ENCODE peak calls at places on chromosomes 12 and 14, in nine cellular contexts. One of them, this sample, is unnamed.

GRCh38 chr14:36275741-36276140 is 44.7 kb downstream of the MBIP start:
- DNase-seq in psoas muscle: no peak
- DNase-seq in ovary: no peak
- DNase-seq in kidney: no peak
- DNase-seq in A549: no peak
- DNase-seq in mucosa of descending colon: no peak
- DNase-seq in sigmoid colon: no peak
- DNase-seq in lung: no peak
- DNase-seq in cardiac muscle cell: no peak
- DNase-seq in this sample: peak; percentile 53

GRCh38 chr12:117486840-117487659 is 125.6 kb upstream of the NOS1 start:
- DNase-seq in psoas muscle: peak; percentile 83
- DNase-seq in ovary: no peak
- DNase-seq in kidney: peak; percentile 88
- DNase-seq in A549: peak; percentile 96
- DNase-seq in mucosa of descending colon: no peak
- DNase-seq in sigmoid colon: no peak
- DNase-seq in lung: no peak
- DNase-seq in cardiac muscle cell: no peak
- DNase-seq in this sample: no peak

GRCh38 chr14:101591582-101591981 is 30.3 kb downstream of the DIO3 start:
- DNase-seq in psoas muscle: no peak
- DNase-seq in ovary: no peak
- DNase-seq in kidney: no peak
- DNase-seq in A549: no peak
- DNase-seq in mucosa of descending colon: peak; percentile 24
- DNase-seq in sigmoid colon: no peak
- DNase-seq in lung: no peak
- DNase-seq in cardiac muscle cell: no peak
- DNase-seq in this sample: no peak

GRCh38 chr12:100279159-100279558 is 12.2 kb downstream of the SCYL2 start:
- DNase-seq in psoas muscle: no peak
- DNase-seq in ovary: no peak
- DNase-seq in kidney: no peak
- DNase-seq in A549: no peak
- DNase-seq in mucosa of descending colon: no peak
- DNase-seq in sigmoid colon: no peak
- DNase-seq in lung: no peak
- DNase-seq in cardiac muscle cell: no peak
- DNase-seq in this sample: no peak

GRCh38 chr12:124480469-124481256 is 86.7 kb downstream of the NCOR2 start:
- DNase-seq in psoas muscle: peak; percentile 75
- DNase-seq in ovary: peak; percentile 89
- DNase-seq in kidney: peak; percentile 96
- DNase-seq in A549: peak; percentile 28
- DNase-seq in mucosa of descending colon: peak; percentile 75
- DNase-seq in sigmoid colon: no peak
- DNase-seq in lung: no peak
- DNase-seq in cardiac muscle cell: peak; percentile 79
- DNase-seq in this sample: no peak

GRCh38 chr14:55707365-55707804 is 127.4 kb downstream of the KTN1 start:
- DNase-seq in psoas muscle: no peak
- DNase-seq in ovary: no peak
- DNase-seq in kidney: no peak
- DNase-seq in A549: peak; percentile 41
- DNase-seq in mucosa of descending colon: no peak
- DNase-seq in sigmoid colon: no peak
- DNase-seq in lung: no peak
- DNase-seq in cardiac muscle cell: peak; percentile 75
- DNase-seq in this sample: peak; percentile 46

GRCh38 chr12:115354476-115354890 is 670.5 kb upstream of the TBX3 start:
- DNase-seq in psoas muscle: no peak
- DNase-seq in ovary: no peak
- DNase-seq in kidney: no peak
- DNase-seq in A549: no peak
- DNase-seq in mucosa of descending colon: no peak
- DNase-seq in sigmoid colon: no peak
- DNase-seq in lung: no peak
- DNase-seq in cardiac muscle cell: no peak
- DNase-seq in this sample: no peak

GRCh38 chr12:76922821-76923315 is 44.0 kb upstream of the CSRP2 start:
- DNase-seq in psoas muscle: no peak
- DNase-seq in ovary: no peak
- DNase-seq in kidney: no peak
- DNase-seq in A549: no peak
- DNase-seq in mucosa of descending colon: no peak
- DNase-seq in sigmoid colon: no peak
- DNase-seq in lung: no peak
- DNase-seq in cardiac muscle cell: no peak
- DNase-seq in this sample: no peak

GRCh38 chr12:88142610-88142991 is 494 bp downstream of the TMTC3 start:
- DNase-seq in psoas muscle: peak; percentile 58
- DNase-seq in ovary: peak; percentile 44
- DNase-seq in kidney: peak; percentile 80
- DNase-seq in A549: no peak
- DNase-seq in mucosa of descending colon: no peak
- DNase-seq in sigmoid colon: peak; percentile 68
- DNase-seq in lung: peak; percentile 37
- DNase-seq in cardiac muscle cell: no peak
- DNase-seq in this sample: peak; percentile 40

GRCh38 chr12:10215451-10215850 is 2.8 kb downstream of the GABARAPL1 start:
- DNase-seq in psoas muscle: no peak
- DNase-seq in ovary: no peak
- DNase-seq in kidney: no peak
- DNase-seq in A549: no peak
- DNase-seq in mucosa of descending colon: no peak
- DNase-seq in sigmoid colon: no peak
- DNase-seq in lung: no peak
- DNase-seq in cardiac muscle cell: no peak
- DNase-seq in this sample: no peak

GRCh38 chr12:10214131-10214876 is 1.6 kb downstream of the GABARAPL1 start:
- DNase-seq in psoas muscle: no peak
- DNase-seq in ovary: no peak
- DNase-seq in kidney: no peak
- DNase-seq in A549: no peak
- DNase-seq in mucosa of descending colon: no peak
- DNase-seq in sigmoid colon: no peak
- DNase-seq in lung: no peak
- DNase-seq in cardiac muscle cell: peak; percentile 77
- DNase-seq in this sample: peak; percentile 25

GRCh38 chr12:10212623-10213131 is at the start of gene GABARAPL1:
- DNase-seq in psoas muscle: peak; percentile 94
- DNase-seq in ovary: peak; percentile 94
- DNase-seq in kidney: peak; percentile 95
- DNase-seq in A549: peak; percentile 74
- DNase-seq in mucosa of descending colon: peak; percentile 86
- DNase-seq in sigmoid colon: peak; percentile 96
- DNase-seq in lung: peak; percentile 84
- DNase-seq in cardiac muscle cell: peak; percentile 94
- DNase-seq in this sample: peak; percentile 85

GRCh38 chr12:10213168-10214130 is 772 bp downstream of the GABARAPL1 start:
- DNase-seq in psoas muscle: peak; percentile 88
- DNase-seq in ovary: peak; percentile 81
- DNase-seq in kidney: peak; percentile 90
- DNase-seq in A549: peak; percentile 46
- DNase-seq in mucosa of descending colon: peak; percentile 79
- DNase-seq in sigmoid colon: peak; percentile 93
- DNase-seq in lung: peak; percentile 73
- DNase-seq in cardiac muscle cell: peak; percentile 94
- DNase-seq in this sample: peak; percentile 72

GRCh38 chr12:10214877-10215267 is 2.2 kb downstream of the GABARAPL1 start:
- DNase-seq in psoas muscle: no peak
- DNase-seq in ovary: no peak
- DNase-seq in kidney: no peak
- DNase-seq in A549: no peak
- DNase-seq in mucosa of descending colon: no peak
- DNase-seq in sigmoid colon: no peak
- DNase-seq in lung: no peak
- DNase-seq in cardiac muscle cell: peak; percentile 21
- DNase-seq in this sample: no peak
- H3K4me1 ChIP-seq in psoas muscle: peaks cover 37% of the 10 kb centered on the region
- H3K4me1 ChIP-seq in ovary: peaks cover 5% of the 10 kb centered on the region
- H3K4me1 ChIP-seq in kidney: peaks cover 6% of the 10 kb centered on the region
- H3K4me1 ChIP-seq in A549: peaks cover 17% of the 10 kb centered on the region
- H3K4me1 ChIP-seq in mucosa of descending colon: peaks cover 15% of the 10 kb centered on the region
- H3K4me1 ChIP-seq in sigmoid colon: peaks cover 28% of the 10 kb centered on the region
- H3K4me1 ChIP-seq in lung: peaks cover 17% of the 10 kb centered on the region
- H3K4me1 ChIP-seq in cardiac muscle cell: no peaks in the 10 kb centered on the region
- H3K4me1 ChIP-seq in this sample: peaks cover 7% of the 10 kb centered on the region

GRCh38 chr12:47189753-47190152 is 110.0 kb upstream of the AMIGO2 start:
- DNase-seq in psoas muscle: no peak
- DNase-seq in ovary: peak; percentile 59
- DNase-seq in kidney: no peak
- DNase-seq in A549: no peak
- DNase-seq in mucosa of descending colon: no peak
- DNase-seq in sigmoid colon: no peak
- DNase-seq in lung: no peak
- DNase-seq in cardiac muscle cell: peak; percentile 38
- DNase-seq in this sample: no peak

GRCh38 chr12:47184813-47185212 is 105.1 kb upstream of the AMIGO2 start:
- DNase-seq in psoas muscle: no peak
- DNase-seq in ovary: no peak
- DNase-seq in kidney: no peak
- DNase-seq in A549: no peak
- DNase-seq in mucosa of descending colon: no peak
- DNase-seq in sigmoid colon: no peak
- DNase-seq in lung: peak; percentile 75
- DNase-seq in cardiac muscle cell: no peak
- DNase-seq in this sample: no peak

GRCh38 chr12:47184229-47184628 is 104.5 kb upstream of the AMIGO2 start:
- DNase-seq in psoas muscle: no peak
- DNase-seq in ovary: no peak
- DNase-seq in kidney: no peak
- DNase-seq in A549: no peak
- DNase-seq in mucosa of descending colon: no peak
- DNase-seq in sigmoid colon: no peak
- DNase-seq in lung: no peak
- DNase-seq in cardiac muscle cell: no peak
- DNase-seq in this sample: no peak

GRCh38 chr12:47188576-47189441 is 109.0 kb upstream of the AMIGO2 start:
- DNase-seq in psoas muscle: no peak
- DNase-seq in ovary: no peak
- DNase-seq in kidney: no peak
- DNase-seq in A549: no peak
- DNase-seq in mucosa of descending colon: no peak
- DNase-seq in sigmoid colon: no peak
- DNase-seq in lung: no peak
- DNase-seq in cardiac muscle cell: peak; percentile 94
- DNase-seq in this sample: no peak

GRCh38 chr12:47186246-47186645 is 106.5 kb upstream of the AMIGO2 start:
- DNase-seq in psoas muscle: no peak
- DNase-seq in ovary: no peak
- DNase-seq in kidney: no peak
- DNase-seq in A549: no peak
- DNase-seq in mucosa of descending colon: no peak
- DNase-seq in sigmoid colon: no peak
- DNase-seq in lung: no peak
- DNase-seq in cardiac muscle cell: no peak
- DNase-seq in this sample: no peak
- TF ChIP-seq CTCF in psoas muscle: no peak
- TF ChIP-seq CTCF in ovary: no peak
- TF ChIP-seq CTCF in kidney: no peak
- TF ChIP-seq CTCF in A549: no peak
- TF ChIP-seq CTCF in mucosa of descending colon: no peak
- TF ChIP-seq CTCF in sigmoid colon: no peak
- TF ChIP-seq CTCF in lung: no peak
- TF ChIP-seq CTCF in cardiac muscle cell: no peak
- TF ChIP-seq CTCF in this sample: no peak

GRCh38 chr12:48296586-48297396 is 53.9 kb downstream of the ZNF641 start:
- DNase-seq in psoas muscle: peak; percentile 75
- DNase-seq in ovary: peak; percentile 83
- DNase-seq in kidney: peak; percentile 90
- DNase-seq in A549: no peak
- DNase-seq in mucosa of descending colon: peak; percentile 75
- DNase-seq in sigmoid colon: peak; percentile 88
- DNase-seq in lung: peak; percentile 84
- DNase-seq in cardiac muscle cell: peak; percentile 91
- DNase-seq in this sample: peak; percentile 88
- H3K4me3 ChIP-seq in psoas muscle: peak overlapping the region; percentile 71
- H3K4me3 ChIP-seq in ovary: peak overlapping the region; percentile 32
- H3K4me3 ChIP-seq in kidney: peak overlapping the region; percentile 67
- H3K4me3 ChIP-seq in A549: peak overlapping the region; percentile 38
- H3K4me3 ChIP-seq in mucosa of descending colon: no peak overlapping the region
- H3K4me3 ChIP-seq in sigmoid colon: peak overlapping the region; percentile 64
- H3K4me3 ChIP-seq in lung: peak overlapping the region; percentile 23
- H3K4me3 ChIP-seq in cardiac muscle cell: peak overlapping the region; percentile 35
- H3K4me3 ChIP-seq in this sample: peak overlapping the region; percentile 61

GRCh38 chr12:31492599-31493196 is 98.2 kb downstream of the DENND5B start:
- DNase-seq in psoas muscle: no peak
- DNase-seq in ovary: no peak
- DNase-seq in kidney: no peak
- DNase-seq in A549: no peak
- DNase-seq in mucosa of descending colon: no peak
- DNase-seq in sigmoid colon: no peak
- DNase-seq in lung: no peak
- DNase-seq in cardiac muscle cell: no peak
- DNase-seq in this sample: no peak

GRCh38 chr12:31491395-31491794 is 99.5 kb downstream of the DENND5B start:
- DNase-seq in psoas muscle: no peak
- DNase-seq in ovary: no peak
- DNase-seq in kidney: no peak
- DNase-seq in A549: no peak
- DNase-seq in mucosa of descending colon: no peak
- DNase-seq in sigmoid colon: no peak
- DNase-seq in lung: no peak
- DNase-seq in cardiac muscle cell: no peak
- DNase-seq in this sample: no peak

GRCh38 chr12:31485570-31485969 is 105.4 kb downstream of the DENND5B start:
- DNase-seq in psoas muscle: no peak
- DNase-seq in ovary: no peak
- DNase-seq in kidney: no peak
- DNase-seq in A549: no peak
- DNase-seq in mucosa of descending colon: no peak
- DNase-seq in sigmoid colon: no peak
- DNase-seq in lung: no peak
- DNase-seq in cardiac muscle cell: no peak
- DNase-seq in this sample: no peak

GRCh38 chr12:31491819-31492598 is 98.9 kb downstream of the DENND5B start:
- DNase-seq in psoas muscle: no peak
- DNase-seq in ovary: no peak
- DNase-seq in kidney: no peak
- DNase-seq in A549: peak; percentile 29
- DNase-seq in mucosa of descending colon: no peak
- DNase-seq in sigmoid colon: no peak
- DNase-seq in lung: no peak
- DNase-seq in cardiac muscle cell: peak; percentile 83
- DNase-seq in this sample: no peak

DNA sequence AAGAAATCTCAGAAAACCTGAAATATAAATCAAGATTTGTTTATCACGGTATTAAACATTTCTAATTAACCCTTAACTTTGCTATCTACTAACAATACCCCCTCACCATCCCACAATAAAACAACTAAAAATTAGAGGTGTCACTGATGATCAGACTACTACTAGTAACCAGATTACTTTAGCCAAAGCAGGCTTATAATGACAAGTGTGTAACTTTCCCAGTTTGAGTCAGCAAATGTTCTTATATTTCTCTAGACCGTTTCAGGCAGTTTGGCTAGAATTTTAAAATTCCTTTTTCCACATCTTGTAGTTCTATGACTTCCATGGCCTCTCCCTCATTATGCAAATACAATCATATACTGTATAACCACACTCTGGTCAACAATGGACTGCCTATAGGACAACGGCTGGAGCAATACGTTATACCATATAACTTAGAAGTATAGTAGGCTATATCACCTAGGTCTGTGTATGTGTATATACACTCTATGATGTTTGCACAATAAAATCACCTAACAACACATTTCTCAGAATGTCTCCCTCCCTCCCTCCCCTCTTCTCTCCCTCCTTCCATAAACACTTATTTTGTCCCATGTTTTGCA is 102.1 kb downstream of the DENND5B start:
- DNase-seq in psoas muscle: no peak
- DNase-seq in ovary: no peak
- DNase-seq in kidney: no peak
- DNase-seq in A549: no peak
- DNase-seq in mucosa of descending colon: no peak
- DNase-seq in sigmoid colon: no peak
- DNase-seq in lung: no peak
- DNase-seq in cardiac muscle cell: no peak
- DNase-seq in this sample: no peak
- H3K4me1 ChIP-seq in psoas muscle: no peaks in the 10 kb centered on the region
- H3K4me1 ChIP-seq in ovary: peaks cover 6% of the 10 kb centered on the region
- H3K4me1 ChIP-seq in kidney: no peaks in the 10 kb centered on the region
- H3K4me1 ChIP-seq in A549: peaks cover 73% of the 10 kb centered on the region
- H3K4me1 ChIP-seq in mucosa of descending colon: no peaks in the 10 kb centered on the region
- H3K4me1 ChIP-seq in sigmoid colon: peaks cover 21% of the 10 kb centered on the region
- H3K4me1 ChIP-seq in lung: peaks cover 9% of the 10 kb centered on the region
- H3K4me1 ChIP-seq in cardiac muscle cell: peaks cover 24% of the 10 kb centered on the region
- H3K4me1 ChIP-seq in this sample: peaks cover 8% of the 10 kb centered on the region

This sample was measured in neural progenitor cell.